ENCODE peak calls at places on chromosomes 13 and 19, in four cellular contexts. F is CD4-positive, CD25-positive, alpha-beta regulatory T cell; Q is neuronal stem cell; J is tibial nerve. M is an unnamed sample.

GRCh38 chr19:5681446-5682292 is 842 bp downstream of the HSD11B1L start:
- DNase-seq in Q (no peak), J (no peak), F (no peak), M (no peak)

GRCh38 chr13:51666839-51667238 is 82.6 kb downstream of the WDFY2 start:
- DNase-seq in F (no peak), J (no peak), Q (no peak), M (no peak)

GRCh38 chr13:101417043-101417406 is 717 bp upstream of the NALCN start:
- DNase-seq in J (no peak), F (no peak), Q (no peak), M (no peak)

GRCh38 chr13:24630851-24631341 is 49.3 kb upstream of the ATP12A start:
- DNase-seq in F (no peak), J (no peak), Q (peak), M (no peak)

GRCh38 chr13:41222259-41222852 is 28.0 kb upstream of the KBTBD7 start:
- DNase-seq in Q (peak), F (peak), J (peak), M (no peak)

GRCh38 chr13:24900507-24900906 is 136.5 kb downstream of the RNF17 start:
- DNase-seq in F (no peak), Q (no peak), J (no peak), M (no peak)

GRCh38 chr13:40251343-40252032 is 415.0 kb downstream of the FOXO1 start:
- DNase-seq in F (no peak), J (no peak), Q (no peak), M (no peak)

GRCh38 chr13:97283888-97284287 is 61.8 kb downstream of the MBNL2 start:
- DNase-seq in Q (no peak), F (no peak), J (no peak), M (no peak)

GRCh38 chr19:39158646-39159260 is 33.2 kb downstream of the PAK4 start:
- DNase-seq in F (no peak), Q (no peak), J (no peak), M (no peak)

GRCh38 chr13:34748078-34748477 is 194.0 kb upstream of the NBEA start:
- DNase-seq in Q (no peak), J (no peak), F (no peak), M (peak)

GRCh38 chr13:43472980-43473379 is 313.8 kb downstream of the ENOX1 start:
- DNase-seq in Q (no peak), F (no peak), J (no peak), M (no peak)

GRCh38 chr19:31152906-31153305 is 196.3 kb downstream of the TSHZ3 start:
- DNase-seq in Q (no peak), J (no peak), F (no peak), M (no peak)

GRCh38 chr13:48038763-48039162 is 1.2 kb downstream of the NUDT15 start:
- DNase-seq in J (no peak), F (no peak), Q (no peak), M (no peak)

GRCh38 chr13:25977671-25978070 is 74.1 kb downstream of the SHISA2 start:
- DNase-seq in Q (no peak), F (no peak), J (no peak), M (no peak)

GRCh38 chr19:1674293-1674679 is 21.9 kb upstream of the TCF3 start:
- DNase-seq in J (no peak), Q (no peak), F (no peak), M (no peak)

GRCh38 chr19:1673645-1674292 is 21.4 kb upstream of the TCF3 start:
- DNase-seq in J (no peak), Q (no peak), F (no peak), M (no peak)

GRCh38 chr19:1676351-1677266 is 24.2 kb upstream of the TCF3 start:
- DNase-seq in J (no peak), Q (no peak), F (no peak), M (no peak)

GRCh38 chr19:1678073-1678472 is 25.7 kb upstream of the TCF3 start:
- DNase-seq in Q (no peak), F (no peak), J (no peak), M (no peak)

DNA sequence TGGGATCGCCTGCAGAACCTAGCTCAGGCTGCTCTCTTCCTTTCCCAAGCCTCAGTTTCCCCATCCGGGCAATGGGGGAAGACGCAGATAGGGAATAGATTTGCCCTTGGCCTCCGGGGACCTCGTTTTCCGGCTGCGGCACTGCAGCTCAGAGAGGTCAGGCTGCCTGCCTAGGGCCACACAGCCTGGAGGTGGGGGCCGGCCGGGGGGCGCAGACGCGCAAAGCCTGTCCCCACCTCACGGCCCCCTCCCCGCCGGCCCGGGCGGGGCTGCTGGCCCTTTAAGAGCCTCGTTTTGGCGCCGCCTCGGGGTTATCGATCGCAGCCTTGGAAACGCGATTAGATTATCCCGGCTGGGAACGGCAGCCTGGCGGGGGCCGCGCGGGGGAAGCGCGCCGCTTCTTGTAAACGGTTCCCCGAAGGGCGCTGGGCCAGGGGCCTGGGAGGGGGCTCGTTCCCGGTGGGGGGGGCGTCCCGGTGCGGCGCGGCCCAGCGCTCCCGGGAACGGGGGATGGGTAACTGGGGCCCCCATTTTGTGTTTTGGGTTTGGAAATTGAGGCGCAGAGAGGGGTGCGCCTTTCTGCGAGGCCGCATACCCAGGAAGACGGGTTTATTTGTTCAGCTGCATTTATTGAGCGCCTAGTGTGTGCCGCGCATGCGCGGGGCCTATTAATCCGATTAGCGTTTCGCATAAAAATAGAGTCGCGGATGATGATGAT is 23.4 kb upstream of the TCF3 start:
- DNase-seq in J (no peak), Q (no peak), F (no peak), M (no peak)
- H3K4me3 ChIP-seq in J (no peak), Q (no peak), F (no peak), M (peak)

DNA sequence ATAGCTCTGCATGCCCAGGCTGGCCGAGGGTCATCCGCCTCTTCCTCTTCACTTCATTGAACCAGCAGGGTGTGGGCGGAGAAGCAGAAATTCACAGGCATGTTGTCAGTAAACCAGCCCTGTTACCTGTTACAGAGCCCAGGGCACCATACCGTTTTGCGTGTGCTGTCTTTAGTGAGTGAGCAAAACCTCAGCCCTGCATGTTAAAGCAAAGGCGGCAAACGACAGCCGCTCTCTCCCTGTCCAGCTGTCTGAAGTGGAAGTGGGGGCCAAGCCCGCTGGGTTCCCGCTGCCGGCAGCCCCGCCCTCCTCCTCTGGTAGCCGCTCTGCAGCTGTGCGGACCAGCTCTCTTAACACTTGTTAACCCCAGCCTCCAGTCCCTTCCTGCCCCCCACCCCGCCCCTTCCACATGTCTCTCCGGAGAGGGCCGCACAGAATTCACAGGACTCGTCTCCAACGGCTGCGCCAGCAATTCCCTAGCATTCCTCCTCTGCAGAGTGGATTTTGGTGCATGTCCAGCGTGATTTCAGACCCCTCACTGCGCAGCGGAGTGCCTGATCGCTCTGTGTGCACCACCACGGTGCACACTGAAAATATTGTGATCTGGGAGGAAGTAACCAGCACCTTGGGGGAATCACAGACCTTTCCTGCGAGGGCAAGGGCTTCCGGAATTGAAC is 12.7 kb downstream of the KLHL26 start:
- DNase-seq in Q (no peak), F (no peak), J (peak), M (peak)
- H3K4me3 ChIP-seq in Q (no peak), F (no peak), J (no peak), M (no peak)

GRCh38 chr19:19538077-19538764 is at the start of gene CILP2:
- DNase-seq in F (no peak), Q (peak), J (no peak), M (no peak)

GRCh38 chr19:19537321-19538048 is 580 bp upstream of the CILP2 start:
- DNase-seq in J (no peak), F (no peak), Q (no peak), M (no peak)

GRCh38 chr19:19540707-19541515 is 2.8 kb downstream of the CILP2 start:
- DNase-seq in J (no peak), Q (peak), F (peak), M (no peak)

GRCh38 chr19:19539738-19540703 is 2.0 kb downstream of the CILP2 start:
- DNase-seq in J (no peak), Q (no peak), F (no peak), M (no peak)

DNA sequence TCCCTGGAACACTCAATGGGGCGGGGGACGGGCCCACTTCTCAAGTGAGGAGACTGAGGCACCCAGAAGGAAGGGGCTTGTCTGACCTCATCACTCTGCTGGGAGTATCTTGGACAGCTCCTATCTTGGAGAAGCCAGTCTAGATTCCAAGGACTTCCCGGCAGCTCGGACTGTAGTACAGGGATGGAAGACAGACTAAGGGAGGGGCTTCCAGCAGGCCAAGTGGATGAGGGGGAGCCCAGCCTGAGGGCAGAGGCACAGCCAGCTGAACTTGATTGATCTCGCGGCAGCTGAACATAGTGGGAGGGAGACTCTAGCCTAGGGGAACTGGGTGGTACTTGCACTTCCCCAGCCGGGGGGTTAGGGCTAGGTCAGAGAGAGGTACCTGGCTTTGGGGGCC is 702 bp downstream of the CILP2 start:
- DNase-seq in F (no peak), Q (no peak), J (no peak), M (no peak)
- H3K4me3 ChIP-seq in F (no peak), Q (no peak), J (no peak), M (no peak)

GRCh38 chr19:53908106-53908932 is 759 bp upstream of the CACNG7 start:
- DNase-seq in J (no peak), F (peak), Q (peak), M (no peak)
- H3K4me3 ChIP-seq in J (no peak), F (no peak), Q (peak), M (peak)

GRCh38 chr13:110562696-110563462 is 1.4 kb upstream of the RAB20 start:
- DNase-seq in F (no peak), Q (no peak), J (no peak), M (no peak)
- H3K4me3 ChIP-seq in F (no peak), Q (no peak), J (peak), M (peak)

GRCh38 chr19:8609210-8610040 is 1.1 kb downstream of the ADAMTS10 start:
- DNase-seq in J (no peak), F (no peak), Q (peak), M (peak)
- H3K4me3 ChIP-seq in J (peak), F (peak), Q (peak), M (peak)

DNA sequence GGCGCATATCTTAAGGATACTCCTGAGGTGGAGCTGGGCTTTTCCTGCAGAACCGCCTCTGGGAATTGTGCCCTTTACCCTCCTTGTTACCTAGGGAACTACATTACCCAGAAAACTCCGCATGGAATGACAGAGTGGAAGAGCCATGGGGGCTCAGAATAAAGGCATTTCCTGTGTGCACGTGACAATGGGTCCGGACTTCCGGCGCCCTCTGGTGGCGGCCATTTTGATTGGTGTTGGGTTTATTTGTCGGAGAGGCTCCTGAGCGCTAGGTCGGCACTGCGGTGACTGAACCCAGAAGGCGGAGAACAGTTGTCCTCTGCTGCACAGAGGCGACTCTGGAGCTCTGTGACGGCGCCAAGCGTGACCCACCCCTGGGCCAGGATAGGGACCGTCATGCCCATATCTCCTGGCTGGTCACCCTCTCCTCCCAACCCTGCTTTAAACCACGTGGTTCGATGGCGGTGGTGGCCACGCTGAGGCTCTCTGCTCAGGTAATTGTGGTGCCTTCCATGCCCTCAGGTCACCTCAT is at the start of gene ZNF587B:
- DNase-seq in J (peak), Q (peak), F (no peak), M (peak)
- H3K4me3 ChIP-seq in J (peak), Q (peak), F (no peak), M (peak)

GRCh38 chr19:35903550-35904179 is 1.3 kb downstream of the HCST start:
- DNase-seq in Q (no peak), J (peak), F (peak), M (peak)
- H3K4me3 ChIP-seq in Q (peak), J (peak), F (peak), M (no peak)

DNA sequence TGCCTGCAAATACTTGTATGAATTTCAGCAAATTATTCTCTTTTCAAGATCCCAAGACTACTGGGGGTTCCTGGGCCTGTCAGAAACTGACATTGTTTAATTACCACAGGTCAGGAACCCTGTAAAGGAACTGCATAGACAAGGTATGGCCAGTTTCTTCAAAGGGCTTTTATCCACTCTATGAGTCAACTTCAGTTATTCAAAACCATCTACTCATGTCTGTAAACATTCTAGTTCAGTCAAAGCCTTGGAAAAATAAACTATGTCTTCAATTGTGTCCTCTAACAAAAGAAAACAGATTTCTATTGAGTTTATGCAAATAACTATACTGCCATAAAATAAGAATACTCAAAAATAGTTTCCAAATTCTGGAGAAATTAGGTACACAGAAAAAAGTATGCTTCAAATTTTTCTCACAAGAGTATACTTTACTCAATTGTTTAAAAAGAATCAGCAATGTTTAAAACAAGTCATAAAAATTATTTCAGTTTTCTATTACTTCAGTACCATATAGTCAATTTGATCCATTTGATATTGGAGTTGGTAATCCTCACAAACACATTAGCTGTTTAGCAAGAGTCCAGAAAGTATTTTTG is 486.4 kb upstream of the PCDH20 start:
- DNase-seq in F (no peak), Q (no peak), J (no peak), M (no peak)
- H3K4me3 ChIP-seq in F (no peak), Q (no peak), J (no peak), M (no peak)

GRCh38 chr19:42283248-42284065 is 14.4 kb downstream of the CIC start:
- DNase-seq in F (peak), Q (peak), J (peak), M (peak)
- H3K4me3 ChIP-seq in F (peak), Q (peak), J (peak), M (peak)